ENCODE peak calls at places on chromosomes 2 and 18, in six cellular contexts. One of them, this sample, is unnamed.

GRCh38 chr2:216702756-216703155 is 7.4 kb upstream of the IGFBP5 start:
- DNase-seq in stimulated activated CD4-positive, alpha-beta T cell treated with anti-CD3 and anti-CD28 coated beads, Interleukin-15, amount 100 ng/mL, for 1 hour: no peak
- DNase-seq in effector memory CD8-positive, alpha-beta T cell: no peak
- DNase-seq in GM03348: no peak
- DNase-seq in BJ: no peak
- DNase-seq in fibroblast of the aortic adventitia: no peak
- DNase-seq in this sample: no peak

GRCh38 chr2:151827564-151828142 is 568 bp downstream of the ARL5A start:
- DNase-seq in stimulated activated CD4-positive, alpha-beta T cell treated with anti-CD3 and anti-CD28 coated beads, Interleukin-15, amount 100 ng/mL, for 1 hour: peak
- DNase-seq in BJ: no peak
- DNase-seq in effector memory CD8-positive, alpha-beta T cell: no peak
- DNase-seq in fibroblast of the aortic adventitia: peak
- DNase-seq in GM03348: peak
- DNase-seq in this sample: no peak

GRCh38 chr2:34997779-34998178 is 1357.8 kb upstream of the CRIM1 start:
- DNase-seq in stimulated activated CD4-positive, alpha-beta T cell treated with anti-CD3 and anti-CD28 coated beads, Interleukin-15, amount 100 ng/mL, for 1 hour: no peak
- DNase-seq in BJ: no peak
- DNase-seq in effector memory CD8-positive, alpha-beta T cell: no peak
- DNase-seq in fibroblast of the aortic adventitia: no peak
- DNase-seq in GM03348: no peak
- DNase-seq in this sample: no peak

GRCh38 chr2:221750317-221750716 is 178.2 kb upstream of the EPHA4 start:
- DNase-seq in BJ: no peak
- DNase-seq in fibroblast of the aortic adventitia: peak
- DNase-seq in GM03348: no peak
- DNase-seq in stimulated activated CD4-positive, alpha-beta T cell treated with anti-CD3 and anti-CD28 coated beads, Interleukin-15, amount 100 ng/mL, for 1 hour: no peak
- DNase-seq in effector memory CD8-positive, alpha-beta T cell: no peak
- DNase-seq in this sample: no peak

GRCh38 chr2:132642415-132642814 is 27.6 kb downstream of the LYPD1 start:
- DNase-seq in effector memory CD8-positive, alpha-beta T cell: no peak
- DNase-seq in fibroblast of the aortic adventitia: no peak
- DNase-seq in BJ: no peak
- DNase-seq in stimulated activated CD4-positive, alpha-beta T cell treated with anti-CD3 and anti-CD28 coated beads, Interleukin-15, amount 100 ng/mL, for 1 hour: no peak
- DNase-seq in GM03348: no peak
- DNase-seq in this sample: no peak

GRCh38 chr2:80233333-80233732 is 71.2 kb downstream of the LRRTM1 start:
- DNase-seq in fibroblast of the aortic adventitia: no peak
- DNase-seq in GM03348: no peak
- DNase-seq in effector memory CD8-positive, alpha-beta T cell: no peak
- DNase-seq in stimulated activated CD4-positive, alpha-beta T cell treated with anti-CD3 and anti-CD28 coated beads, Interleukin-15, amount 100 ng/mL, for 1 hour: no peak
- DNase-seq in BJ: no peak
- DNase-seq in this sample: no peak

GRCh38 chr2:171522804-171523338 is 597 bp downstream of the CYBRD1 start:
- DNase-seq in effector memory CD8-positive, alpha-beta T cell: no peak
- DNase-seq in GM03348: peak
- DNase-seq in stimulated activated CD4-positive, alpha-beta T cell treated with anti-CD3 and anti-CD28 coated beads, Interleukin-15, amount 100 ng/mL, for 1 hour: no peak
- DNase-seq in BJ: no peak
- DNase-seq in fibroblast of the aortic adventitia: peak
- DNase-seq in this sample: no peak

GRCh38 chr2:206211657-206212255 is 52.1 kb downstream of the EEF1B2 start:
- DNase-seq in BJ: no peak
- DNase-seq in fibroblast of the aortic adventitia: peak
- DNase-seq in GM03348: peak
- DNase-seq in stimulated activated CD4-positive, alpha-beta T cell treated with anti-CD3 and anti-CD28 coated beads, Interleukin-15, amount 100 ng/mL, for 1 hour: no peak
- DNase-seq in effector memory CD8-positive, alpha-beta T cell: no peak
- DNase-seq in this sample: no peak

GRCh38 chr2:234291765-234292204 is 205.1 kb downstream of the ARL4C start:
- DNase-seq in GM03348: peak
- DNase-seq in fibroblast of the aortic adventitia: peak
- DNase-seq in BJ: no peak
- DNase-seq in stimulated activated CD4-positive, alpha-beta T cell treated with anti-CD3 and anti-CD28 coated beads, Interleukin-15, amount 100 ng/mL, for 1 hour: no peak
- DNase-seq in effector memory CD8-positive, alpha-beta T cell: no peak
- DNase-seq in this sample: no peak

GRCh38 chr18:8800041-8800441 is 94.7 kb downstream of the MTCL1 start:
- DNase-seq in stimulated activated CD4-positive, alpha-beta T cell treated with anti-CD3 and anti-CD28 coated beads, Interleukin-15, amount 100 ng/mL, for 1 hour: no peak
- DNase-seq in effector memory CD8-positive, alpha-beta T cell: no peak
- DNase-seq in GM03348: peak
- DNase-seq in BJ: no peak
- DNase-seq in fibroblast of the aortic adventitia: no peak
- DNase-seq in this sample: no peak

GRCh38 chr2:215361211-215361875 is 49.5 kb downstream of the ATIC start:
- DNase-seq in effector memory CD8-positive, alpha-beta T cell: no peak
- DNase-seq in BJ: no peak
- DNase-seq in GM03348: no peak
- DNase-seq in fibroblast of the aortic adventitia: peak
- DNase-seq in stimulated activated CD4-positive, alpha-beta T cell treated with anti-CD3 and anti-CD28 coated beads, Interleukin-15, amount 100 ng/mL, for 1 hour: no peak
- DNase-seq in this sample: no peak

GRCh38 chr2:62014102-62014501 is 108.6 kb downstream of the COMMD1 start:
- DNase-seq in effector memory CD8-positive, alpha-beta T cell: no peak
- DNase-seq in GM03348: peak
- DNase-seq in stimulated activated CD4-positive, alpha-beta T cell treated with anti-CD3 and anti-CD28 coated beads, Interleukin-15, amount 100 ng/mL, for 1 hour: no peak
- DNase-seq in fibroblast of the aortic adventitia: peak
- DNase-seq in BJ: peak
- DNase-seq in this sample: no peak

GRCh38 chr2:4053769-4054493 is 350.6 kb downstream of the DCDC2C start:
- DNase-seq in fibroblast of the aortic adventitia: no peak
- DNase-seq in effector memory CD8-positive, alpha-beta T cell: no peak
- DNase-seq in BJ: no peak
- DNase-seq in GM03348: no peak
- DNase-seq in stimulated activated CD4-positive, alpha-beta T cell treated with anti-CD3 and anti-CD28 coated beads, Interleukin-15, amount 100 ng/mL, for 1 hour: no peak
- DNase-seq in this sample: no peak

GRCh38 chr2:68767031-68767961 is 32.7 kb downstream of the ARHGAP25 start:
- DNase-seq in GM03348: no peak
- DNase-seq in BJ: no peak
- DNase-seq in fibroblast of the aortic adventitia: no peak
- DNase-seq in stimulated activated CD4-positive, alpha-beta T cell treated with anti-CD3 and anti-CD28 coated beads, Interleukin-15, amount 100 ng/mL, for 1 hour: no peak
- DNase-seq in effector memory CD8-positive, alpha-beta T cell: peak
- DNase-seq in this sample: no peak

GRCh38 chr2:24237313-24237712 is 62.5 kb downstream of the FAM228A start:
- DNase-seq in stimulated activated CD4-positive, alpha-beta T cell treated with anti-CD3 and anti-CD28 coated beads, Interleukin-15, amount 100 ng/mL, for 1 hour: no peak
- DNase-seq in fibroblast of the aortic adventitia: no peak
- DNase-seq in BJ: no peak
- DNase-seq in GM03348: no peak
- DNase-seq in effector memory CD8-positive, alpha-beta T cell: no peak
- DNase-seq in this sample: no peak

GRCh38 chr18:74722237-74722636 is 124.6 kb downstream of the ZNF407 start:
- DNase-seq in effector memory CD8-positive, alpha-beta T cell: no peak
- DNase-seq in fibroblast of the aortic adventitia: peak
- DNase-seq in stimulated activated CD4-positive, alpha-beta T cell treated with anti-CD3 and anti-CD28 coated beads, Interleukin-15, amount 100 ng/mL, for 1 hour: no peak
- DNase-seq in BJ: no peak
- DNase-seq in GM03348: peak
- DNase-seq in this sample: no peak

GRCh38 chr18:26383454-26384270 is 157.4 kb downstream of the TAF4B start:
- DNase-seq in effector memory CD8-positive, alpha-beta T cell: no peak
- DNase-seq in GM03348: peak
- DNase-seq in BJ: no peak
- DNase-seq in stimulated activated CD4-positive, alpha-beta T cell treated with anti-CD3 and anti-CD28 coated beads, Interleukin-15, amount 100 ng/mL, for 1 hour: no peak
- DNase-seq in fibroblast of the aortic adventitia: peak
- DNase-seq in this sample: peak

GRCh38 chr2:232927793-232928563 is 57.9 kb downstream of the SNORC start:
- DNase-seq in BJ: no peak
- DNase-seq in stimulated activated CD4-positive, alpha-beta T cell treated with anti-CD3 and anti-CD28 coated beads, Interleukin-15, amount 100 ng/mL, for 1 hour: no peak
- DNase-seq in fibroblast of the aortic adventitia: no peak
- DNase-seq in effector memory CD8-positive, alpha-beta T cell: no peak
- DNase-seq in GM03348: peak
- DNase-seq in this sample: no peak

GRCh38 chr18:63149200-63149587 is 170.4 kb downstream of the BCL2 start:
- DNase-seq in stimulated activated CD4-positive, alpha-beta T cell treated with anti-CD3 and anti-CD28 coated beads, Interleukin-15, amount 100 ng/mL, for 1 hour: no peak
- DNase-seq in GM03348: no peak
- DNase-seq in BJ: no peak
- DNase-seq in fibroblast of the aortic adventitia: no peak
- DNase-seq in effector memory CD8-positive, alpha-beta T cell: no peak
- DNase-seq in this sample: no peak

GRCh38 chr2:27356056-27356381 is 545 bp downstream of the GTF3C2 start:
- DNase-seq in BJ: no peak
- DNase-seq in GM03348: peak
- DNase-seq in fibroblast of the aortic adventitia: peak
- DNase-seq in effector memory CD8-positive, alpha-beta T cell: no peak
- DNase-seq in stimulated activated CD4-positive, alpha-beta T cell treated with anti-CD3 and anti-CD28 coated beads, Interleukin-15, amount 100 ng/mL, for 1 hour: no peak
- DNase-seq in this sample: no peak

GRCh38 chr2:109216332-109216731 is 87.3 kb downstream of the SH3RF3 start:
- DNase-seq in fibroblast of the aortic adventitia: no peak
- DNase-seq in effector memory CD8-positive, alpha-beta T cell: no peak
- DNase-seq in stimulated activated CD4-positive, alpha-beta T cell treated with anti-CD3 and anti-CD28 coated beads, Interleukin-15, amount 100 ng/mL, for 1 hour: no peak
- DNase-seq in GM03348: no peak
- DNase-seq in BJ: no peak
- DNase-seq in this sample: no peak

GRCh38 chr18:24791736-24792135 is 331.3 kb downstream of the HRH4 start:
- DNase-seq in fibroblast of the aortic adventitia: no peak
- DNase-seq in stimulated activated CD4-positive, alpha-beta T cell treated with anti-CD3 and anti-CD28 coated beads, Interleukin-15, amount 100 ng/mL, for 1 hour: no peak
- DNase-seq in GM03348: no peak
- DNase-seq in BJ: no peak
- DNase-seq in effector memory CD8-positive, alpha-beta T cell: no peak
- DNase-seq in this sample: no peak

GRCh38 chr2:217413193-217413592 is 553.3 kb upstream of the TNP1 start:
- DNase-seq in effector memory CD8-positive, alpha-beta T cell: no peak
- DNase-seq in GM03348: peak
- DNase-seq in stimulated activated CD4-positive, alpha-beta T cell treated with anti-CD3 and anti-CD28 coated beads, Interleukin-15, amount 100 ng/mL, for 1 hour: no peak
- DNase-seq in BJ: peak
- DNase-seq in fibroblast of the aortic adventitia: peak
- DNase-seq in this sample: no peak

GRCh38 chr2:229445501-229446294 is 174.6 kb upstream of the PID1 start:
- DNase-seq in GM03348: peak
- DNase-seq in stimulated activated CD4-positive, alpha-beta T cell treated with anti-CD3 and anti-CD28 coated beads, Interleukin-15, amount 100 ng/mL, for 1 hour: no peak
- DNase-seq in BJ: peak
- DNase-seq in fibroblast of the aortic adventitia: peak
- DNase-seq in effector memory CD8-positive, alpha-beta T cell: no peak
- DNase-seq in this sample: no peak

GRCh38 chr2:144389151-144389929 is 130.6 kb downstream of the ZEB2 start:
- DNase-seq in GM03348: no peak
- DNase-seq in stimulated activated CD4-positive, alpha-beta T cell treated with anti-CD3 and anti-CD28 coated beads, Interleukin-15, amount 100 ng/mL, for 1 hour: no peak
- DNase-seq in effector memory CD8-positive, alpha-beta T cell: no peak
- DNase-seq in BJ: no peak
- DNase-seq in fibroblast of the aortic adventitia: no peak
- DNase-seq in this sample: no peak

GRCh38 chr2:24708537-24709152 is 84.5 kb downstream of the PTRHD1 start:
- DNase-seq in fibroblast of the aortic adventitia: peak
- DNase-seq in GM03348: no peak
- DNase-seq in effector memory CD8-positive, alpha-beta T cell: no peak
- DNase-seq in stimulated activated CD4-positive, alpha-beta T cell treated with anti-CD3 and anti-CD28 coated beads, Interleukin-15, amount 100 ng/mL, for 1 hour: no peak
- DNase-seq in BJ: no peak
- DNase-seq in this sample: no peak

GRCh38 chr2:131577812-131578211 is 50.1 kb downstream of the CCDC74A start:
- DNase-seq in effector memory CD8-positive, alpha-beta T cell: no peak
- DNase-seq in fibroblast of the aortic adventitia: no peak
- DNase-seq in GM03348: no peak
- DNase-seq in BJ: no peak
- DNase-seq in stimulated activated CD4-positive, alpha-beta T cell treated with anti-CD3 and anti-CD28 coated beads, Interleukin-15, amount 100 ng/mL, for 1 hour: no peak
- DNase-seq in this sample: no peak

GRCh38 chr2:196808281-196808680 is 874 bp downstream of the C2orf66 start:
- DNase-seq in effector memory CD8-positive, alpha-beta T cell: no peak
- DNase-seq in stimulated activated CD4-positive, alpha-beta T cell treated with anti-CD3 and anti-CD28 coated beads, Interleukin-15, amount 100 ng/mL, for 1 hour: no peak
- DNase-seq in BJ: no peak
- DNase-seq in fibroblast of the aortic adventitia: peak
- DNase-seq in GM03348: no peak
- DNase-seq in this sample: no peak

GRCh38 chr2:197873293-197873701 is 68.9 kb downstream of the PLCL1 start:
- DNase-seq in stimulated activated CD4-positive, alpha-beta T cell treated with anti-CD3 and anti-CD28 coated beads, Interleukin-15, amount 100 ng/mL, for 1 hour: no peak
- DNase-seq in effector memory CD8-positive, alpha-beta T cell: no peak
- DNase-seq in fibroblast of the aortic adventitia: peak
- DNase-seq in BJ: peak
- DNase-seq in GM03348: peak
- DNase-seq in this sample: no peak

GRCh38 chr18:12783524-12783923 is 80.7 kb downstream of the PSMG2 start:
- DNase-seq in effector memory CD8-positive, alpha-beta T cell: no peak
- DNase-seq in GM03348: no peak
- DNase-seq in stimulated activated CD4-positive, alpha-beta T cell treated with anti-CD3 and anti-CD28 coated beads, Interleukin-15, amount 100 ng/mL, for 1 hour: no peak
- DNase-seq in BJ: no peak
- DNase-seq in fibroblast of the aortic adventitia: no peak
- DNase-seq in this sample: no peak

GRCh38 chr2:212891580-212891979 is 259.8 kb downstream of the IKZF2 start:
- DNase-seq in fibroblast of the aortic adventitia: no peak
- DNase-seq in GM03348: no peak
- DNase-seq in effector memory CD8-positive, alpha-beta T cell: no peak
- DNase-seq in BJ: no peak
- DNase-seq in stimulated activated CD4-positive, alpha-beta T cell treated with anti-CD3 and anti-CD28 coated beads, Interleukin-15, amount 100 ng/mL, for 1 hour: no peak
- DNase-seq in this sample: no peak

This sample was measured in CMK.